ENCODE peak calls at places on chromosome 22, in four cellular contexts. R is bronchial epithelial cell, X is brain microvascular endothelial cell, H is fibroblast of mammary gland. L is an unnamed sample.

GRCh38 chr22:37498289-37498909 is 12.2 kb upstream of the MFNG start:
- DNase-seq in R (no peak), X (no peak), H (no peak), L (no peak)

GRCh38 chr22:38203090-38203810 is 1.5 kb downstream of the MAFF start:
- DNase-seq in R (peak; percentile 51), X (no peak), H (no peak), L (peak; percentile 34)

GRCh38 chr22:42432818-42433217 is 615 bp upstream of the NFAM1 start:
- DNase-seq in R (no peak), X (no peak), H (no peak), L (no peak)

GRCh38 chr22:33666661-33667619 is 253.3 kb downstream of the LARGE1 start:
- DNase-seq in R (no peak), X (no peak), H (no peak), L (no peak)

GRCh38 chr22:40491990-40492631 is 121.7 kb downstream of the SGSM3 start:
- DNase-seq in R (no peak), X (peak; percentile 23), H (peak; percentile 58), L (no peak)

GRCh38 chr22:45905924-45906865 is 70.8 kb downstream of the WNT7B start:
- DNase-seq in R (no peak), X (peak; percentile 49), H (peak; percentile 11), L (no peak)

GRCh38 chr22:19062139-19062789 is 59.9 kb downstream of the DGCR2 start:
- DNase-seq in R (no peak), X (no peak), H (no peak), L (no peak)

GRCh38 chr22:36486619-36487384 is 5.4 kb upstream of the TXN2 start:
- DNase-seq in R (peak; percentile 44), X (peak; percentile 57), H (peak; percentile 67), L (no peak)

GRCh38 chr22:38114484-38115398 is 4.3 kb upstream of the BAIAP2L2 start:
- DNase-seq in R (peak; percentile 55), X (peak; percentile 80), H (peak; percentile 75), L (peak; percentile 50)

GRCh38 chr22:46076651-46077339 is 73.5 kb upstream of the PPARA start:
- DNase-seq in R (peak; percentile 32), X (no peak), H (no peak), L (no peak)

GRCh38 chr22:27317156-27317555 is 484.4 kb downstream of the MN1 start:
- DNase-seq in R (no peak), X (no peak), H (no peak), L (no peak)

GRCh38 chr22:27150530-27150909 is 493.1 kb downstream of the MIAT start:
- DNase-seq in R (peak; percentile 10), X (no peak), H (no peak), L (no peak)

GRCh38 chr22:32245042-32245441 is 10.1 kb downstream of the SLC5A4 start:
- DNase-seq in R (no peak), X (no peak), H (no peak), L (no peak)

GRCh38 chr22:24185001-24185500 is 3.8 kb downstream of the SUSD2 start:
- DNase-seq in R (no peak), X (no peak), H (no peak), L (no peak)

GRCh38 chr22:23909258-23909898 is 15.2 kb downstream of the MIF start:
- DNase-seq in R (no peak), X (no peak), H (no peak), L (no peak)

GRCh38 chr22:50432131-50432870 is 42.5 kb downstream of the SBF1 start:
- DNase-seq in R (no peak), X (no peak), H (no peak), L (no peak)

GRCh38 chr22:27775698-27776409 is 25.7 kb downstream of the MN1 start:
- DNase-seq in R (no peak), X (no peak), H (no peak), L (no peak)

GRCh38 chr22:40665312-40665711 is 14.0 kb upstream of the MCHR1 start:
- DNase-seq in R (no peak), X (no peak), H (peak; percentile 50), L (no peak)

L was measured in NCI-H226.